ENCODE peak calls at places on chromosome 18, in seven cellular contexts. A, L, B, H, V, R and W are unnamed samples. For H3K36me3, the result is how much of the 10 kb centered on the place peaks cover.

GRCh38 chr18:4987452-4988405 is 209.3 kb downstream of the AKAIN1 start:
- DNase-seq in A (no peak), L (no peak), B (no peak), H (no peak), V (peak), R (no peak), W (no peak)

GRCh38 chr18:32372381-32373061 is 98.2 kb downstream of the GAREM1 start:
- DNase-seq in A (peak), L (no peak), B (peak), H (no peak), V (no peak), R (no peak), W (peak)

GRCh38 chr18:45801396-45802004 is 24.0 kb upstream of the SIGLEC15 start:
- DNase-seq in A (no peak), L (no peak), B (no peak), H (no peak), V (no peak), R (no peak), W (peak)

GRCh38 chr18:59659486-59660187 is 37.6 kb downstream of the CCBE1 start:
- DNase-seq in A (no peak), L (no peak), B (no peak), H (no peak), V (no peak), R (no peak), W (peak)

GRCh38 chr18:36572135-36572856 is 256.5 kb downstream of the TPGS2 start:
- DNase-seq in A (peak), L (peak), B (no peak), H (peak), V (no peak), R (no peak), W (peak)

GRCh38 chr18:46464926-46465655 is 191.9 kb downstream of the LOXHD1 start:
- DNase-seq in A (no peak), L (peak), B (no peak), H (no peak), V (no peak), R (no peak), W (no peak)

GRCh38 chr18:10442551-10442971 is 11.9 kb upstream of the APCDD1 start:
- DNase-seq in A (no peak), L (no peak), B (no peak), H (no peak), V (no peak), R (no peak), W (no peak)

GRCh38 chr18:37270046-37270665 is 295.4 kb downstream of the CELF4 start:
- DNase-seq in A (peak), L (peak), B (no peak), H (no peak), V (peak), R (peak), W (peak)

GRCh38 chr18:14189858-14190257 is 57.6 kb upstream of the ZNF519 start:
- DNase-seq in A (no peak), L (no peak), B (no peak), H (no peak), V (no peak), R (no peak), W (peak)

GRCh38 chr18:75502286-75502685 is 74.8 kb upstream of the SMIM21 start:
- DNase-seq in A (no peak), L (no peak), B (no peak), H (no peak), V (no peak), R (no peak), W (no peak)

GRCh38 chr18:43013489-43013888 is 102.0 kb downstream of the RIT2 start:
- DNase-seq in A (no peak), L (no peak), B (no peak), H (no peak), V (no peak), R (no peak), W (no peak)

GRCh38 chr18:78309307-78309706 is 670.3 kb upstream of the SALL3 start:
- DNase-seq in A (no peak), L (no peak), B (no peak), H (no peak), V (peak), R (no peak), W (no peak)

GRCh38 chr18:23073996-23074606 is 61.2 kb upstream of the CABLES1 start:
- DNase-seq in A (no peak), L (no peak), B (no peak), H (no peak), V (no peak), R (no peak), W (no peak)

GRCh38 chr18:23072079-23072478 is 63.2 kb upstream of the CABLES1 start:
- DNase-seq in A (no peak), L (no peak), B (no peak), H (no peak), V (no peak), R (no peak), W (no peak)

GRCh38 chr18:23077493-23078256 is 57.6 kb upstream of the CABLES1 start:
- DNase-seq in A (no peak), L (no peak), B (no peak), H (peak), V (no peak), R (no peak), W (peak)
- TF ChIP-seq CTCF in A (peak), L (peak), B (peak), H (peak), V (no peak), R (no peak), W (peak)

DNA sequence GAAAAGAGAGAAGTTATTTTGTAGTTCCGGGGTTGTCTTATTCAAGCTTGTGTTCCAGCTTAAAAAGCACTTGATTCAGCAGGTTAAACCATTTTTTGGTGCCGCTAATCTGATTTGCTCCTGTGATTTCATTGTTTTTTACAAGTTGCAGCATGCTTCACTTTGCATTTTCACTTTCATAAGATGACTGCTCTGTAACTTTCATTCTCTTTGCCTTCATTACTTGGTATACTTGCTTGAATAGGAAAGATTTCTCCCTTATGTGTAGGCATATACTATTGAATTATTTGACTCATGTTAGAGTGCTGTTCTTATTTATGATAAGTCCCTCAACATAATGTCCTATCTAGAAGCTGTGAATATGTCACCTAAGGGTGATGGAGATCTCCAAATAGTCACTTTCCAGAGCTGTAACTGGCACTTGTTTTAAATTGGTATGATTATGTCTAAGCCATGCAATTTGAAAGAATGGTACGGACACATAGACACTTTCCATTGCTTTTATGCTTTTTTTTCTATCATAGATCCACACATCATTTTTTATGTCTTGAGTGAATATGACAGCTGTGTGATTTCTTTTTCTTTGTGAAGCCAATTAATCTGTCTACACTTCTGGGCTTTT is 254.5 kb downstream of the DSEL start:
- DNase-seq in A (no peak), L (no peak), B (no peak), H (no peak), V (no peak), R (no peak), W (peak)
- H3K4me3 ChIP-seq in A (no peak), L (no peak), B (no peak), H (no peak), V (no peak), R (no peak), W (no peak)

GRCh38 chr18:79335833-79336360 is 59.8 kb upstream of the NFATC1 start:
- DNase-seq in A (no peak), L (no peak), B (no peak), H (no peak), V (no peak), R (no peak), W (no peak)

GRCh38 chr18:79329786-79330185 is 65.9 kb upstream of the NFATC1 start:
- DNase-seq in A (no peak), L (no peak), B (no peak), H (no peak), V (no peak), R (no peak), W (no peak)

GRCh38 chr18:79333046-79333445 is 62.7 kb upstream of the NFATC1 start:
- DNase-seq in A (no peak), L (no peak), B (no peak), H (no peak), V (no peak), R (no peak), W (no peak)

GRCh38 chr18:79334496-79335233 is 61.1 kb upstream of the NFATC1 start:
- DNase-seq in A (no peak), L (no peak), B (no peak), H (no peak), V (no peak), R (no peak), W (no peak)

GRCh38 chr18:79332601-79333000 is 63.1 kb upstream of the NFATC1 start:
- DNase-seq in A (no peak), L (no peak), B (no peak), H (no peak), V (no peak), R (no peak), W (no peak)
- H3K36me3 ChIP-seq in A (under half), L (under half), B (under half), H (under half), V (under half), R (under half), W (under half)

GRCh38 chr18:8882632-8883408 is 177.5 kb downstream of the MTCL1 start:
- DNase-seq in A (no peak), L (peak), B (no peak), H (peak), V (no peak), R (no peak), W (peak)
- TF ChIP-seq CTCF in A (no peak), L (peak), B (peak), H (no peak), V (no peak), R (no peak), W (no peak)

GRCh38 chr18:26652501-26652900 is 104.1 kb upstream of the KCTD1 start:
- DNase-seq in A (no peak), L (no peak), B (no peak), H (no peak), V (no peak), R (no peak), W (no peak)

GRCh38 chr18:26655614-26656400 is 107.5 kb upstream of the KCTD1 start:
- DNase-seq in A (peak), L (no peak), B (peak), H (peak), V (peak), R (no peak), W (peak)

GRCh38 chr18:26656401-26656943 is 108.1 kb upstream of the KCTD1 start:
- DNase-seq in A (no peak), L (no peak), B (no peak), H (no peak), V (peak), R (no peak), W (no peak)

GRCh38 chr18:26655010-26655613 is 106.8 kb upstream of the KCTD1 start:
- DNase-seq in A (peak), L (no peak), B (no peak), H (no peak), V (no peak), R (no peak), W (peak)

GRCh38 chr18:26654173-26655009 is 106.0 kb upstream of the KCTD1 start:
- DNase-seq in A (no peak), L (no peak), B (no peak), H (no peak), V (no peak), R (no peak), W (no peak)
- H3K4me3 ChIP-seq in A (no peak), L (no peak), B (no peak), H (no peak), V (no peak), R (no peak), W (no peak)

GRCh38 chr18:67140495-67140894 is 376.0 kb downstream of the DSEL start:
- DNase-seq in A (no peak), L (no peak), B (no peak), H (no peak), V (no peak), R (no peak), W (no peak)
- H3K36me3 ChIP-seq in A (under half), L (under half), B (under half), H (under half), V (under half), R (under half), W (under half)

GRCh38 chr18:3346487-3346886 is 84.6 kb downstream of the MYL12B start:
- DNase-seq in A (no peak), L (no peak), B (no peak), H (no peak), V (no peak), R (no peak), W (no peak)
- TF ChIP-seq CTCF in A (no peak), L (no peak), B (no peak), H (no peak), V (no peak), R (no peak), W (no peak)

GRCh38 chr18:35490894-35491688 is 6.7 kb downstream of the INO80C start:
- DNase-seq in A (peak), L (no peak), B (no peak), H (no peak), V (no peak), R (no peak), W (no peak)
- H3K4me3 ChIP-seq in A (no peak), L (no peak), B (no peak), H (no peak), V (no peak), R (no peak), W (no peak)